ENCODE peak calls at places on chromosomes 6 and 20, in four cellular contexts. M is CD4-positive, alpha-beta memory T cell; N is sigmoid colon; S is tibial nerve. I is an unnamed sample.

GRCh38 chr6:57069920-57070331 is 20.1 kb upstream of the ZNF451 start:
- DNase-seq in S (no peak), M (no peak), N (no peak), I (no peak)

GRCh38 chr20:2297352-2297717 is 1.5 kb downstream of the TGM3 start:
- DNase-seq in M (no peak), S (no peak), N (no peak), I (no peak)

GRCh38 chr6:26199057-26199772 is 112.0 kb downstream of the HFE start:
- DNase-seq in S (no peak), N (peak; percentile 85), M (peak; percentile 92), I (peak; percentile 89)

GRCh38 chr6:7087491-7087979 is 20.2 kb upstream of the RREB1 start:
- DNase-seq in N (no peak), S (no peak), M (peak; percentile 29), I (no peak)

GRCh38 chr6:93040375-93040774 is 379.0 kb downstream of the EPHA7 start:
- DNase-seq in N (no peak), S (no peak), M (no peak), I (no peak)

GRCh38 chr6:127243501-127243900 is 23.2 kb upstream of the RNF146 start:
- DNase-seq in N (no peak), M (no peak), S (no peak), I (no peak)

GRCh38 chr6:67881706-67882065 is 753.4 kb upstream of the ADGRB3 start:
- DNase-seq in N (no peak), S (no peak), M (no peak), I (no peak)

GRCh38 chr6:26537846-26538571 is at the start of gene HMGN4:
- DNase-seq in M (peak; percentile 95), S (peak; percentile 64), N (peak; percentile 94), I (peak; percentile 90)

GRCh38 chr6:113328886-113329381 is 528.2 kb upstream of the MARCKS start:
- DNase-seq in S (no peak), N (no peak), M (no peak), I (no peak)

GRCh38 chr6:156791261-156791850 is 14.2 kb downstream of the ARID1B start:
- DNase-seq in S (no peak), N (no peak), M (peak; percentile 56), I (peak; percentile 57)

GRCh38 chr20:31822421-31823330 is 3.5 kb downstream of the MYLK2 start:
- DNase-seq in N (peak; percentile 89), M (peak; percentile 65), S (peak; percentile 67), I (no peak)

GRCh38 chr20:60060593-60060992 is 102.4 kb downstream of the CDH26 start:
- DNase-seq in S (no peak), N (peak; percentile 28), M (no peak), I (peak; percentile 40)

GRCh38 chr6:44386364-44386928 is 1.1 kb upstream of the CDC5L start:
- DNase-seq in M (no peak), N (peak; percentile 75), S (no peak), I (no peak)

GRCh38 chr6:53931086-53931485 is 136.3 kb downstream of the LRRC1 start:
- DNase-seq in M (no peak), N (no peak), S (no peak), I (no peak)

GRCh38 chr6:50978631-50979030 is 160.0 kb downstream of the TFAP2B start:
- DNase-seq in S (no peak), N (no peak), M (no peak), I (no peak)

GRCh38 chr20:37846573-37846972 is 56.4 kb upstream of the VSTM2L start:
- DNase-seq in N (no peak), M (no peak), S (no peak), I (no peak)

GRCh38 chr6:149852180-149852579 is 12.0 kb downstream of the LRP11 start:
- DNase-seq in M (no peak), N (no peak), S (no peak), I (no peak)

GRCh38 chr6:137867685-137868509 is 838 bp downstream of the TNFAIP3 start:
- DNase-seq in M (peak; percentile 73), N (peak; percentile 77), S (peak; percentile 19), I (no peak)

GRCh38 chr6:89944181-89944755 is 50.0 kb downstream of the GJA10 start:
- DNase-seq in N (no peak), M (no peak), S (no peak), I (no peak)

GRCh38 chr6:135935951-135936601 is 84.6 kb downstream of the PDE7B start:
- DNase-seq in M (no peak), S (no peak), N (no peak), I (peak; percentile 88)

GRCh38 chr20:45970646-45971424 is 1.2 kb downstream of the ZNF335 start:
- DNase-seq in M (peak; percentile 36), N (no peak), S (no peak), I (no peak)

GRCh38 chr6:166032366-166033171 is 135.1 kb downstream of the TBXT start:
- DNase-seq in N (peak; percentile 85), M (no peak), S (no peak), I (no peak)

GRCh38 chr20:48630342-48631075 is 197.3 kb downstream of the PREX1 start:
- DNase-seq in M (no peak), S (no peak), N (no peak), I (no peak)

GRCh38 chr6:2763345-2763841 is 1.8 kb upstream of the WRNIP1 start:
- DNase-seq in S (no peak), N (peak; percentile 69), M (no peak), I (no peak)

GRCh38 chr6:161413361-161413771 is 139.5 kb upstream of the AGPAT4 start:
- DNase-seq in M (no peak), S (no peak), N (no peak), I (no peak)

GRCh38 chr20:37350655-37351574 is 5.0 kb downstream of the SRC start:
- DNase-seq in S (no peak), N (peak; percentile 28), M (no peak), I (peak; percentile 38)

GRCh38 chr20:17614176-17614811 is 44.4 kb downstream of the DSTN start:
- DNase-seq in N (peak; percentile 97), M (no peak), S (no peak), I (no peak)
- H3K4me1 ChIP-seq in N (peaks cover 79% of the 10 kb centered on the region), M (peaks cover 37% of the 10 kb centered on the region), S (no peaks in the 10 kb centered on the region), I (peaks cover 9% of the 10 kb centered on the region)

GRCh38 chr6:111784423-111784822 is 88.8 kb downstream of the FYN start:
- DNase-seq in M (no peak), S (no peak), N (no peak), I (no peak)
- H3K27me3 ChIP-seq in M (no peaks in the 10 kb centered on the region), S (no peaks in the 10 kb centered on the region), N (no peaks in the 10 kb centered on the region), I (no peaks in the 10 kb centered on the region)

DNA sequence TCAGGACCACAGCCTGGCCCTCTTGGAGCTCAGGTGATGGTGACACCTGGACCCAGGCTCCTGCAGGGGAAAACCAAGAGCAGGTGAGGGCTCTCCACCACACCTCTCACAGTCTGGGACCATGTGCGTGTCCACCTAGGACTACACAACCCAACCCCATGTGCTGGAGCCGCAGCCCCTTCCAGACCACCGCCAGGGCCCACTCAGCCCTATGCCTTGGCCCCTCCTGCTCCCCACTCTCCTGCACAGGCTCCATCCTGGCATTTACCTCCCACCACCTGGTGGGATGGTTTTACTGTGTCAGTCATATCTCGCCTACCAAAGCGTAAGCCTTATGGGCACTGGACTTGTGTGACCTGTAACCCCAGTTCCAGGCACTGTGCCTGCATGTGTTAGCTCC is 13.1 kb upstream of the ADAM33 start:
- DNase-seq in N (no peak), S (no peak), M (no peak), I (no peak)
- H3K27ac ChIP-seq in N (no peak overlapping the region), S (no peak overlapping the region), M (no peak overlapping the region), I (no peak overlapping the region)

GRCh38 chr6:36607782-36608386 is 13.7 kb downstream of the SRSF3 start:
- DNase-seq in M (no peak), S (no peak), N (peak; percentile 45), I (peak; percentile 91)

GRCh38 chr6:36604090-36605060 is 10.2 kb downstream of the SRSF3 start:
- DNase-seq in M (no peak), S (no peak), N (peak; percentile 43), I (no peak)

GRCh38 chr6:36605560-36606391 is 11.6 kb downstream of the SRSF3 start:
- DNase-seq in S (no peak), N (peak; percentile 68), M (no peak), I (no peak)

GRCh38 chr6:36603222-36604089 is 9.3 kb downstream of the SRSF3 start:
- DNase-seq in N (no peak), S (no peak), M (no peak), I (no peak)

GRCh38 chr6:36605102-36605501 is 10.9 kb downstream of the SRSF3 start:
- DNase-seq in S (no peak), M (no peak), N (peak; percentile 46), I (no peak)
- H3K4me1 ChIP-seq in S (peaks cover 20% of the 10 kb centered on the region), M (peaks cover 96% of the 10 kb centered on the region), N (peaks cover 80% of the 10 kb centered on the region), I (peaks cover 17% of the 10 kb centered on the region)

DNA sequence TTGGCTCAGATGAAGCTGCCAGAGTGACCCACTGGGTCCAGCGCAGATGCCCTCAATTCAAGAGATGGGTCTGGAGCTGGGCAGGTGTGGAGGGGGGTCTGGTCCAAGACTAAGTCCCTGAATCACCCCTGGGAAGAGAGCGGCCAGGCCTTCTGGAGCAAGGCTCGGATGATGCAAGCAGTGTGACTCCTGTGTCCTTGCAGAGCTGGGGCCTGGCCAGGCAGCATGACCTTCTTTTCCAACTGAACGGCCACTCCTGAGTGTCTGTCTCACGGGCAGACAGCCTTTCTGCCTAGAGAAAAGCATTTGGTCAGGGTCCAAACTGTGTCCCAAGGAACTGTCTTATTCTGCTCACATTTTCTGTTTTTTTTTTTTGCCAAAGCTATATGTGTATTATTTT is 42.6 kb upstream of the FNDC1 start:
- DNase-seq in S (no peak), N (no peak), M (no peak), I (no peak)
- H3K27me3 ChIP-seq in S (no peaks in the 10 kb centered on the region), N (no peaks in the 10 kb centered on the region), M (no peaks in the 10 kb centered on the region), I (peaks cover 5% of the 10 kb centered on the region)